ENCODE peak calls at places on chromosome 18, in five cellular contexts. L is endodermal cell; P is T-helper 1 cell; K is activated CD8-positive, alpha-beta memory T cell treated with anti-CD3 and anti-CD28 coated beads for 48 hours; H is neuronal stem cell. A is an unnamed sample.

GRCh38 chr18:12606592-12607315 is 51.2 kb downstream of the SPIRE1 start:
- DNase-seq in H (no peak), K (no peak), P (peak; percentile 16), L (no peak), A (no peak)

GRCh38 chr18:51251625-51252024 is 54.1 kb upstream of the MEX3C start:
- DNase-seq in H (no peak), P (no peak), K (no peak), L (no peak), A (no peak)

GRCh38 chr18:9902832-9903231 is 11.0 kb upstream of the VAPA start:
- DNase-seq in P (no peak), K (no peak), H (no peak), L (peak; percentile 73), A (no peak)

GRCh38 chr18:48656582-48656981 is 117.8 kb downstream of the CTIF start:
- DNase-seq in L (no peak), P (no peak), K (no peak), H (no peak), A (no peak)

GRCh38 chr18:37277753-37278152 is 287.8 kb downstream of the CELF4 start:
- DNase-seq in P (no peak), K (no peak), H (no peak), L (no peak), A (no peak)

GRCh38 chr18:6557052-6557451 is 142.3 kb upstream of the L3MBTL4 start:
- DNase-seq in L (peak; percentile 86), P (no peak), H (peak; percentile 33), K (no peak), A (no peak)

GRCh38 chr18:74496508-74497307 is 545 bp downstream of the CNDP2 start:
- DNase-seq in H (no peak), P (peak; percentile 54), K (peak; percentile 13), L (peak; percentile 83), A (peak; percentile 38)

GRCh38 chr18:62258606-62259005 is 66.5 kb upstream of the TNFRSF11A start:
- DNase-seq in H (no peak), P (no peak), K (no peak), L (no peak), A (no peak)

GRCh38 chr18:37385846-37386435 is 179.7 kb downstream of the CELF4 start:
- DNase-seq in L (no peak), H (peak; percentile 33), P (peak; percentile 3), K (no peak), A (no peak)

GRCh38 chr18:54558609-54559585 is 32.1 kb upstream of the DYNAP start:
- DNase-seq in H (no peak), K (no peak), L (no peak), P (peak; percentile 18), A (no peak)

GRCh38 chr18:61308795-61309393 is 24.3 kb upstream of the CDH20 start:
- DNase-seq in H (no peak), L (no peak), P (no peak), K (no peak), A (no peak)

GRCh38 chr18:55405655-55406373 is 182.2 kb downstream of the TCF4 start:
- DNase-seq in P (no peak), K (no peak), L (no peak), H (no peak), A (no peak)

GRCh38 chr18:56240405-56240804 is 398.0 kb downstream of the TXNL1 start:
- DNase-seq in K (no peak), P (no peak), L (no peak), H (no peak), A (no peak)